ENCODE peak calls at places on chromosomes 4 and X, in ten cellular contexts. D, Z, Q, E, J, V, Y, U, I and K are unnamed samples.

GRCh38 chr4:108135549-108136209 is 33.1 kb downstream of the LEF1 start:
- DNase-seq in U (no peak), Q (no peak), I (peak; percentile 15), V (no peak), Z (no peak), D (no peak), J (no peak), Y (peak; percentile 25), E (no peak), K (no peak)

GRCh38 chr4:65580551-65580950 is 89.7 kb downstream of the EPHA5 start:
- DNase-seq in Y (no peak), E (no peak), I (no peak), D (no peak), V (no peak), Z (no peak), Q (no peak), U (no peak), J (no peak), K (no peak)

GRCh38 chr4:188372856-188373255 is 233.6 kb downstream of the TRIML1 start:
- DNase-seq in V (peak; percentile 67), U (no peak), Q (peak; percentile 25), I (no peak), D (no peak), Z (no peak), Y (no peak), J (no peak), E (no peak), K (no peak)

GRCh38 chrX:17559728-17560379 is 177.4 kb upstream of the SCML1 start:
- DNase-seq in D (peak; percentile 47), J (no peak), U (no peak), E (no peak), V (peak; percentile 42), Y (no peak), Q (no peak), I (peak; percentile 16), Z (peak; percentile 59), K (no peak)

GRCh38 chr4:11869471-11869870 is 440.8 kb upstream of the HS3ST1 start:
- DNase-seq in Z (no peak), E (no peak), Q (no peak), Y (no peak), D (no peak), V (no peak), J (no peak), I (no peak), U (no peak), K (no peak)

GRCh38 chr4:143178923-143179322 is 5.8 kb upstream of the USP38 start:
- DNase-seq in U (no peak), E (no peak), Q (no peak), Z (no peak), J (no peak), V (no peak), D (no peak), Y (no peak), I (peak; percentile 19), K (no peak)

GRCh38 chrX:40144576-40144975 is 46.8 kb upstream of the BCOR start:
- DNase-seq in U (no peak), Q (no peak), J (no peak), Y (no peak), Z (no peak), V (no peak), I (no peak), D (no peak), E (no peak), K (no peak)

GRCh38 chr4:121658125-121658524 is 38.7 kb downstream of the ANXA5 start:
- DNase-seq in V (no peak), I (no peak), U (no peak), Q (no peak), J (no peak), E (no peak), Z (no peak), D (no peak), Y (no peak), K (no peak)

GRCh38 chrX:139206914-139207313 is 323.6 kb upstream of the F9 start:
- DNase-seq in U (no peak), Y (no peak), I (no peak), J (no peak), E (no peak), V (no peak), Z (no peak), D (no peak), Q (no peak), K (no peak)

GRCh38 chrX:139204576-139204902 is 326.0 kb upstream of the F9 start:
- DNase-seq in U (no peak), D (no peak), E (no peak), V (no peak), J (no peak), Q (no peak), Y (no peak), Z (no peak), I (no peak), K (no peak)

GRCh38 chrX:139203681-139204575 is 326.6 kb upstream of the F9 start:
- DNase-seq in E (no peak), Q (no peak), D (peak; percentile 36), I (peak; percentile 12), Z (no peak), Y (peak; percentile 21), J (no peak), U (no peak), V (no peak), K (no peak)

GRCh38 chrX:139202742-139203410 is 327.7 kb upstream of the F9 start:
- DNase-seq in E (no peak), I (no peak), V (no peak), J (no peak), D (no peak), Q (no peak), Y (no peak), Z (no peak), U (no peak), K (no peak)

GRCh38 chrX:139204903-139205667 is 325.5 kb upstream of the F9 start:
- DNase-seq in Y (peak; percentile 51), E (no peak), J (peak; percentile 62), Z (no peak), U (no peak), I (peak; percentile 68), V (no peak), Q (no peak), D (peak; percentile 73), K (peak; percentile 70)
- TF ChIP-seq POLR2A in Y (peak; percentile 70), E (no peak), J (no peak), Z (no peak), U (peak; percentile 22), I (peak; percentile 27), V (no peak), Q (no peak), D (no peak), K (no peak)

GRCh38 chrX:48801281-48802088 is at the start of gene HDAC6:
- DNase-seq in V (peak; percentile 97), E (peak; percentile 94), Q (peak; percentile 95), Y (peak; percentile 86), D (peak; percentile 97), I (peak; percentile 96), U (peak; percentile 99), Z (peak; percentile 99), J (peak; percentile 97), K (peak; percentile 99)

GRCh38 chrX:48802813-48803261 is 970 bp downstream of the HDAC6 start:
- DNase-seq in Q (no peak), Y (no peak), V (no peak), E (no peak), I (no peak), U (no peak), D (no peak), Z (peak; percentile 0), J (no peak), K (no peak)

GRCh38 chrX:48800574-48801280 is 1.1 kb upstream of the HDAC6 start:
- DNase-seq in I (no peak), Z (no peak), J (no peak), U (no peak), V (no peak), D (no peak), Q (no peak), E (no peak), Y (peak; percentile 76), K (no peak)

GRCh38 chrX:48806088-48806487 is 4.2 kb downstream of the HDAC6 start:
- DNase-seq in V (no peak), U (no peak), Y (no peak), E (no peak), J (peak; percentile 14), Q (no peak), D (no peak), I (no peak), Z (no peak), K (no peak)

DNA sequence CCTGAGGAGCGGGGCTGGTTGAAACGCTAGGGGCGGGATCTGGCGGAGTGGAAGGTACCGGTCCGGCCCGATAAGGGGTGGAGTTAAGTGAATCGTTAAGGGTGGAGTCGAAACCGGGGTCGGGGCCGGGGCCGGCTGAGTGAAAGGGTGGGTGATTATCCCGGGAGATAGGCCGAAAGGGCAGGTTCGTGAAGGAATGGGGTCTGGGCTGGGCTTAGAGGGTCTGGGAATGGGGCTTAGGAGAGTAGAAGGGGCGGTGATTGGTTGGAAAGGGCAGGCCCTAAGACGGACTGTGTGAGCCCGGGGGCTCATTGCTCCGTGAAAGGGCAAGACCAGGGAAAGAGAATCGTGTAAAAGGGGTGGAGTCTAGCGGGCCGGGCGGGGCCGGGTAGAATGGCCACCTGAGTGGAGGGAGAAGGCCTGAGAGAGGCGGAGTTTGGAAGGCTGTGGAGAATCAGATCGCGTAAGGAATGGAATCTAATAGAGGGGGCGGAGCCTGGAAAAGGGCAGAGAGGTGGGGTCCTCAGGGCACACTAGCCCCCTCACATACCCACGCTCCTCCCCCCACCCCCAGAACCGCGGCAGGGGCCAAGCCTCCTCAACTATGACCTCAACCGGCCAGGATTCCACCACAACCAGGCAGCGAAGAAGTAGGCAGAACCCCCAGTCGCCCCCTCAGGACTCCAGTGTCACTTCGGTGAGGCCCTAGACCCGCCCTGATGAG is 384 bp downstream of the HDAC6 start:
- DNase-seq in I (peak; percentile 77), Y (peak; percentile 75), V (peak; percentile 57), Z (peak; percentile 87), J (peak; percentile 92), D (peak; percentile 86), Q (peak; percentile 85), E (peak; percentile 40), U (peak; percentile 94), K (peak; percentile 94)
- TF ChIP-seq POLR2AphosphoS5 in I (no peak), Y (peak; percentile 37), V (peak; percentile 77), Z (peak; percentile 38), J (no peak), D (peak; percentile 1), Q (peak; percentile 56), E (peak; percentile 59), U (peak; percentile 2), K (peak; percentile 74)

GRCh38 chrX:56216332-56216731 is 15.8 kb upstream of the KLF8 start:
- DNase-seq in Q (no peak), Y (no peak), V (no peak), U (no peak), E (no peak), D (no peak), J (no peak), Z (no peak), I (no peak), K (no peak)

DNA sequence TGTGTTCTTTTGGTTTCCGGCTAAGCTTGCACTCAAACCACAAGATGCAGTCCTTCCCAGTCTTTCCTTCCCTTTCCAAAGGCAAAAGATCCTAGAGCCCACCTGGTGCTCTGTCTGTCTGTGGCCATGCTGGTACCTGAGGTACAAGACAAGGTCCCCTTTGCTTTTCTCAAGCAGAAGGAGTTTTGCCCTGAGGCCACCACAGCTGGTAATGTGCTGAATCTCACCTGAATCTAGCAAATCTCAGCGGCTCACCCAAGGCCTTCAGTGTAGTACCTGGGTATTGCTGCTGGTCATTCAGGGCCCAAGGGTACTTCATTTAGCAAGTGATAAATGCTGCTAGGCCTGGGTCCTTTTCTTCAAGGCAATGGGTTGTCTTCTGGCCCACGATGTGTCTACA is 20.5 kb upstream of the KLF8 start:
- DNase-seq in J (no peak), I (no peak), Z (no peak), Y (no peak), D (no peak), V (no peak), Q (no peak), U (no peak), E (no peak), K (no peak)
- H3K9me3 ChIP-seq in J (no peaks in the 10 kb centered on the region), I (no peaks in the 10 kb centered on the region), Z (no peaks in the 10 kb centered on the region), Y (no peaks in the 10 kb centered on the region), D (no peaks in the 10 kb centered on the region), V (no peaks in the 10 kb centered on the region), Q (peaks cover under 1% of the 10 kb centered on the region), U (no peaks in the 10 kb centered on the region), E (peaks cover 2% of the 10 kb centered on the region), K (no peaks in the 10 kb centered on the region)

DNA sequence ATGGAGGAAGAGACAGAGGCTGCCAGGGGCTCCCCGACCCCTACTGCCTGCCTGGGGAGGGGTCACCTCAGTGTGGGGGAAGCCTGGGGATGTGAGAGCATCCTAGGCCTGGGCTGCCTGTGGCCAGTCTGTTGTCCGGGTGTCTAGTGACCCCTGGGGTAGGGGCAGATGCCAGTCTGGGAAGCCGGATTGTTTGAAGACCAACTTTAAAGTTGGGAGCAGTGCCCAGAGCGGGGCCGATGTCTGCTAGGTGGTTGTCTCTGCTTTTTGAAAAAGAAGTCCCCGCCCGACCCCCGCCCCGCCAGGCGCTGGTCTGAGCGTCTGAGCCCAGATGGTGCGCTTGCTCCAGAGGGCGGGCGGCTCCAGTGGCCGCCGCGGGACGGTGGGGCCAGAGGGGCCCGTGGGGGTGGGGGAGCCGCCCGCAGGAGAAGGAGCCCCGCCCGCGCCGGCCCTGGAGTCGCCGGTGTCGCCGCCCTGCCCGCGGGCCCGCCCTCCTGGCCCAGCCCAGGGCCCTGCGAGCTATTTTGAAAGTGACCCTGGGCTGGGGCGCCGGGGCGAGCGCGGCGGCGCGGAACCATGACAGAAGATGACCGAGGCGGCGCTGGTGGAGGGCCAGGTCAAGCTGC is at the start of gene DOK7:
- DNase-seq in U (no peak), Q (no peak), Z (no peak), V (no peak), E (no peak), I (no peak), Y (peak; percentile 85), J (no peak), D (peak; percentile 69), K (no peak)
- TF ChIP-seq POLR2A in U (no peak), Q (no peak), Z (no peak), V (no peak), E (no peak), I (no peak), Y (no peak), J (no peak), D (no peak), K (no peak)